ENCODE peak calls at places on chromosomes 12 and 14, in nine cellular contexts. R is sigmoid colon, P is Panc1, Q is heart right ventricle, Y is astrocyte of the cerebellum, E is HCT116, X is psoas muscle, K is choroid plexus epithelial cell, M is K562. S is an unnamed sample.

GRCh38 chr14:91376547-91377477 is 40.8 kb downstream of the CCDC88C start:
- DNase-seq in R (no peak), P (no peak), Q (no peak), Y (no peak), E (no peak), X (no peak), K (no peak), M (no peak), S (no peak)

GRCh38 chr12:97464241-97465011 is 1.8 kb downstream of the RMST start:
- DNase-seq in R (no peak), P (no peak), Q (no peak), Y (no peak), E (no peak), X (no peak), K (no peak), M (no peak), S (no peak)

GRCh38 chr14:94775082-94775874 is 5.4 kb upstream of the GSC start:
- DNase-seq in R (no peak), P (no peak), Q (no peak), Y (no peak), E (no peak), X (no peak), K (no peak), M (no peak), S (no peak)

GRCh38 chr14:74952697-74953484 is 2.5 kb downstream of the PGF start:
- DNase-seq in R (no peak), P (no peak), Q (no peak), Y (no peak), E (no peak), X (no peak), K (no peak), M (no peak), S (no peak)

GRCh38 chr12:92721130-92721529 is 18.3 kb downstream of the PLEKHG7 start:
- DNase-seq in R (no peak), P (no peak), Q (no peak), Y (no peak), E (no peak), X (no peak), K (peak), M (no peak), S (no peak)

GRCh38 chr12:49984476-49984890 is 11.7 kb downstream of the AQP6 start:
- DNase-seq in R (no peak), P (no peak), Q (no peak), Y (no peak), E (no peak), X (no peak), K (peak), M (no peak), S (no peak)

GRCh38 chr12:12201274-12201758 is 65.5 kb downstream of the LRP6 start:
- DNase-seq in R (no peak), P (no peak), Q (no peak), Y (no peak), E (no peak), X (peak), K (peak), M (peak), S (peak)

GRCh38 chr12:56866493-56866892 is 67.7 kb downstream of the SDR9C7 start:
- DNase-seq in R (no peak), P (no peak), Q (no peak), Y (no peak), E (no peak), X (no peak), K (no peak), M (no peak), S (no peak)

GRCh38 chr12:98973395-98973794 is 328.3 kb downstream of the APAF1 start:
- DNase-seq in R (no peak), P (no peak), Q (no peak), Y (no peak), E (peak), X (no peak), K (peak), M (no peak), S (peak)

GRCh38 chr12:127241056-127241830 is 1025.7 kb upstream of the TMEM132C start:
- DNase-seq in R (no peak), P (no peak), Q (no peak), Y (no peak), E (no peak), X (peak), K (peak), M (no peak), S (no peak)

GRCh38 chr12:112998997-112999767 is 20.9 kb downstream of the OAS2 start:
- DNase-seq in R (no peak), P (no peak), Q (no peak), Y (no peak), E (no peak), X (no peak), K (no peak), M (no peak), S (no peak)

GRCh38 chr12:77116277-77116676 is 50.9 kb upstream of the E2F7 start:
- DNase-seq in R (no peak), P (no peak), Q (no peak), Y (no peak), E (no peak), X (no peak), K (no peak), M (no peak), S (no peak)

GRCh38 chr12:85310025-85310424 is 30.0 kb downstream of the ALX1 start:
- DNase-seq in R (no peak), P (no peak), Q (no peak), Y (no peak), E (no peak), X (no peak), K (no peak), M (no peak), S (no peak)

GRCh38 chr12:85309180-85309579 is 29.2 kb downstream of the ALX1 start:
- DNase-seq in R (no peak), P (no peak), Q (no peak), Y (no peak), E (no peak), X (no peak), K (no peak), M (no peak), S (no peak)

GRCh38 chr12:85308374-85308773 is 28.4 kb downstream of the ALX1 start:
- DNase-seq in R (no peak), P (no peak), Q (no peak), Y (no peak), E (no peak), X (no peak), K (no peak), M (no peak), S (no peak)

GRCh38 chr12:85310456-85311076 is 30.5 kb downstream of the ALX1 start:
- DNase-seq in R (no peak), P (no peak), Q (no peak), Y (peak), E (peak), X (no peak), K (peak), M (no peak), S (no peak)
- TF ChIP-seq CTCF in R (no peak), P (peak), Q (no peak), Y (peak), E (peak), X (peak), K (no peak), M (no peak), S (peak)

GRCh38 chr12:120508537-120508936 is 12.6 kb downstream of the DYNLL1 start:
- DNase-seq in R (no peak), P (no peak), Q (no peak), Y (no peak), E (no peak), X (no peak), K (no peak), M (no peak), S (no peak)

GRCh38 chr12:120498870-120499515 is 3.1 kb downstream of the DYNLL1 start:
- DNase-seq in R (no peak), P (no peak), Q (no peak), Y (no peak), E (no peak), X (no peak), K (no peak), M (no peak), S (no peak)

GRCh38 chr12:120500577-120500976 is 4.7 kb downstream of the DYNLL1 start:
- DNase-seq in R (no peak), P (no peak), Q (no peak), Y (no peak), E (no peak), X (no peak), K (peak), M (no peak), S (peak)

GRCh38 chr12:120504587-120504986 is 8.7 kb downstream of the DYNLL1 start:
- DNase-seq in R (no peak), P (no peak), Q (no peak), Y (no peak), E (no peak), X (no peak), K (no peak), M (no peak), S (no peak)
- H3K4me3 ChIP-seq in R (no peak), P (no peak), Q (no peak), Y (no peak), E (no peak), X (no peak), K (no peak), M (no peak), S (no peak)

GRCh38 chr12:116336542-116337065 is 59.1 kb upstream of the MED13L start:
- DNase-seq in R (no peak), P (no peak), Q (no peak), Y (no peak), E (no peak), X (no peak), K (peak), M (peak), S (no peak)
- TF ChIP-seq CTCF in R (no peak), P (no peak), Q (no peak), Y (no peak), E (no peak), X (no peak), K (no peak), M (peak), S (no peak)

GRCh38 chr12:6943387-6943718 is 263 bp upstream of the RNU7-1 start:
- DNase-seq in R (peak), P (peak), Q (no peak), Y (peak), E (peak), X (peak), K (peak), M (peak), S (peak)
- H3K4me3 ChIP-seq in R (peak), P (peak), Q (peak), Y (peak), E (peak), X (peak), K (peak), M (peak), S (peak)

GRCh38 chr12:118711185-118711584 is 270.2 kb upstream of the SRRM4 start:
- DNase-seq in R (no peak), P (no peak), Q (no peak), Y (no peak), E (no peak), X (no peak), K (no peak), M (no peak), S (no peak)

GRCh38 chr12:118714500-118714899 is 266.8 kb upstream of the SRRM4 start:
- DNase-seq in R (no peak), P (no peak), Q (no peak), Y (no peak), E (no peak), X (no peak), K (no peak), M (no peak), S (no peak)

GRCh38 chr12:118715647-118716046 is 265.7 kb upstream of the SRRM4 start:
- DNase-seq in R (no peak), P (no peak), Q (no peak), Y (no peak), E (no peak), X (no peak), K (no peak), M (no peak), S (no peak)

DNA sequence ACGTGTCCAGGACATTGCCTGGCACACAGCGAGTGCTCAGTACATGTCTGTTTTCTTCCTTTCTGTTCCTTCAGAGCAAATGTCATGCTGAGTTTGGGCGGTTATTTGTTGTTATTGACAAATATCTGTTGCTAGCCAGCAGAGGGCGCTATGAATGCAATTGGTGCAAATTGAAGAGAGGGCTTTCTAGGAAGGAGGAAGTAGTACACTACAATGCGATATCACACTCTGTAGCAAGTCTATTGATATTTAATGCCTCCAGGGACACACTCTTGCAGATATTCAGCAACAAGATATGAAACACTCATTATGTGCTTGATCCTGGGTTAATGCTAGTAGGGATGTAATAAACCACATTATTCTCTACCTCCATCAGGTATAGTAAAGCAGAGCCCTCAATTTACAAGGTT is 267.3 kb upstream of the SRRM4 start:
- DNase-seq in R (no peak), P (no peak), Q (no peak), Y (no peak), E (peak), X (no peak), K (no peak), M (peak), S (peak)
- TF ChIP-seq CTCF in R (no peak), P (peak), Q (no peak), Y (no peak), E (peak), X (peak), K (no peak), M (peak), S (no peak)

DNA sequence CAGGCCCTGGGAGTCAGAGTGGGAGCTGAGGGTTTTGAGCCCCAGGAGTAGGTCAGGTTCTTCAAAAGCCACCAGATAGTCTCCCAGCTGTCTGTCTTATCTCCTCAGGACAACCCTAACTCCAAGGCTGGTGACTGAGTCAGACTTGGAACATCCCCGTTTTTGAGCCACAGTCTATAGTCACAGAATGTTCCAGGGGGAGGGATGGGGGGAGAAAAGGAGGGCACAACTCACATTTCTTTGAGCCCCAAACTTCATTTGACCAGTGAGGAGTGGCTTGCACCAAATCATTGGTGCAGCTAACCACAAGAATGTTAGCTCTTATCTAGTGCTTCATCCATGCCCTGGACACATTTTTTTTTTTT is 243.8 kb downstream of the ZFP36L1 start:
- DNase-seq in R (no peak), P (no peak), Q (no peak), Y (no peak), E (peak), X (no peak), K (peak), M (peak), S (peak)
- H3K4me3 ChIP-seq in R (no peak), P (no peak), Q (no peak), Y (no peak), E (peak), X (no peak), K (no peak), M (no peak), S (no peak)

GRCh38 chr14:105480807-105481801 is 5.6 kb upstream of the CRIP1 start:
- DNase-seq in R (peak), P (no peak), Q (peak), Y (peak), E (peak), X (peak), K (peak), M (peak), S (peak)

GRCh38 chr14:105483300-105484068 is 3.2 kb upstream of the CRIP1 start:
- DNase-seq in R (no peak), P (no peak), Q (peak), Y (no peak), E (no peak), X (no peak), K (no peak), M (no peak), S (no peak)

GRCh38 chr14:105480165-105480564 is 5.5 kb downstream of the CRIP2 start:
- DNase-seq in R (no peak), P (no peak), Q (no peak), Y (no peak), E (no peak), X (no peak), K (no peak), M (no peak), S (no peak)

GRCh38 chr14:105482486-105483110 is 4.1 kb upstream of the CRIP1 start:
- DNase-seq in R (no peak), P (no peak), Q (peak), Y (no peak), E (no peak), X (no peak), K (no peak), M (no peak), S (no peak)

DNA sequence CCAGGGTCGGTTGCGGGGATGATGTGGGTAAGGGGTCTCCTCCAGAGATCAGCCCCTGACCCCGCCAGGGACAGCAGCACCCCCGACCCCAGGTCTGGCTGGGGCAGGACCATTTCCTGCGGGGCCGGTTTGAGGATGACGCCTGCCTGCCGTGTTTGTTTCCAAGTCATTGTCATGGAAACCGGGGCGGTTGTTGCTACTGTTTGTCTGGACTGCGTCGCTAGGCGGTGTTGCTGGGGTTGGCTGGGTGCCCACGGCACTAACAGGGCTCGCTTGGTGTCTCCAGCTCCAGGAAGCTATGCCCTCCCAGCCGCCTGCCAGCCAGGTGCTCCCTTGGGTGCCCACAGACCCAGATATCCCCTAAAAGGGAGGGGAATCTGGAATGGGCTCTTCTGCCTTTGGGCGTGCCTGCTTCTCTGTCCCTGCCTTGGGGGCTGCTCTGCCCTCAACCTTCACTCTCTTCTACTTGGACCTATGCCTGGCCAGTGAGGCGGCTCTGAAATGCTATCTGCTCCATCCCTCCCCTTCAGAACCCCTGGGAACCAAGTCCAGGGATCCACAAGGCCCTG is 4.7 kb upstream of the CRIP1 start:
- DNase-seq in R (peak), P (no peak), Q (peak), Y (peak), E (peak), X (peak), K (peak), M (peak), S (peak)
- TF ChIP-seq CTCF in R (no peak), P (no peak), Q (no peak), Y (peak), E (no peak), X (no peak), K (peak), M (peak), S (peak)

GRCh38 chr14:96176811-96177211 is 27.8 kb upstream of the BDKRB2 start:
- DNase-seq in R (peak), P (no peak), Q (peak), Y (peak), E (no peak), X (peak), K (peak), M (no peak), S (no peak)
- H3K4me3 ChIP-seq in R (no peak), P (no peak), Q (no peak), Y (no peak), E (no peak), X (no peak), K (no peak), M (no peak), S (no peak)

GRCh38 chr12:48957141-48958048 is at the start of gene ARF3:
- DNase-seq in R (peak), P (peak), Q (peak), Y (peak), E (peak), X (peak), K (peak), M (peak), S (peak)
- TF ChIP-seq CTCF in R (no peak), P (no peak), Q (no peak), Y (no peak), E (no peak), X (no peak), K (no peak), M (peak), S (no peak)

GRCh38 chr14:23953464-23954278 is at the start of gene DHRS4:
- DNase-seq in R (peak), P (peak), Q (peak), Y (peak), E (peak), X (peak), K (peak), M (peak), S (peak)

GRCh38 chr14:23950411-23951135 is 3.0 kb upstream of the DHRS4 start:
- DNase-seq in R (no peak), P (no peak), Q (no peak), Y (no peak), E (no peak), X (no peak), K (peak), M (no peak), S (no peak)

DNA sequence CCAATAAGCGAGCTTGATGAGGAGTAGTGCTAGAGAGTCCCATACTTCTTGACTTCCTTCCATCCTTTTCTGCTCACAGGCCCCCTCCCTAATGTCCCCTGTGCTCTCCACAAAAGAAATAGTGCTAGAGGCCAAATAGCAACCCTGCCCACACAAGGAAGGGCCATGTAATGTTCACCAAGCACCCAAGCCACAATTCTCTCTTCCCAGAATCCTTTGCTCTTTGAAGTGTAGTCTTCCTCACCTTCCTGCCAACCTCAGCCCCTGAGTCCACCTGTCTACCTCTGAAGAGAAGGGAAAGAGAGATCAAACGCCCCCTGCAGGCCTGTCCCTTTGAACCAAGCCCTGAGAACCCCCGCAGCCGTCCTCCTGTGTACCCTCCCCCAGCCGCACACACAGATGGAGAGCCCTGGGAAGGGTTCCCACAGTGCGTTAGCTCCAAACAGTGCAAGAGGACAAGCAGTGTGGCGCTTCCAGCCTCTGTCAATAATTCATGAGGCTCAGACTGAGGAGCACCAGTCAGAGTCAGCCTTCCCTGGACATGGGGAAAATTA is 1.9 kb upstream of the DHRS4 start:
- DNase-seq in R (no peak), P (no peak), Q (no peak), Y (no peak), E (no peak), X (no peak), K (no peak), M (no peak), S (no peak)
- H3K4me3 ChIP-seq in R (no peak), P (no peak), Q (no peak), Y (no peak), E (no peak), X (peak), K (no peak), M (no peak), S (no peak)